ENCODE peak calls at places on chromosomes 6 and 20, in six cellular contexts. B is stimulated activated CD4-positive, alpha-beta T cell treated with anti-CD3 and anti-CD28 coated beads, Interleukin-15, amount 100 ng/mL, for 1 hour; V is amniotic epithelial cell; T is NCI-H460; U is HS-27A; Q is dermis blood vessel endothelial cell. X is an unnamed sample.

GRCh38 chr6:53257533-53257932 is 91.2 kb downstream of the ELOVL5 start:
- DNase-seq in B (no peak), V (no peak), T (no peak), U (no peak), Q (no peak), X (no peak)

GRCh38 chr20:34350095-34350494 is 13.0 kb upstream of the ITCH start:
- DNase-seq in B (no peak), V (peak), T (no peak), U (no peak), Q (no peak), X (no peak)

GRCh38 chr6:75337805-75338204 is 53.2 kb upstream of the TMEM30A start:
- DNase-seq in B (no peak), V (no peak), T (no peak), U (no peak), Q (peak), X (no peak)

GRCh38 chr20:2626853-2627541 is 25.4 kb upstream of the NOP56 start:
- DNase-seq in B (no peak), V (peak), T (peak), U (peak), Q (peak), X (no peak)

GRCh38 chr6:132604635-132605150 is 15.2 kb upstream of the TAAR5 start:
- DNase-seq in B (no peak), V (no peak), T (no peak), U (no peak), Q (no peak), X (no peak)

GRCh38 chr6:633611-634010 is 23.3 kb downstream of the HUS1B start:
- DNase-seq in B (no peak), V (no peak), T (no peak), U (no peak), Q (no peak), X (no peak)

GRCh38 chr6:34986845-34987246 is 97.8 kb downstream of the ANKS1A start:
- DNase-seq in B (peak), V (peak), T (peak), U (peak), Q (peak), X (peak)

GRCh38 chr6:135183532-135184440 is 2.7 kb downstream of the MYB start:
- DNase-seq in B (peak), V (peak), T (peak), U (no peak), Q (peak), X (no peak)

GRCh38 chr20:4063631-4064030 is 48.3 kb upstream of the RNF24 start:
- DNase-seq in B (no peak), V (peak), T (no peak), U (no peak), Q (no peak), X (no peak)

GRCh38 chr6:33490198-33490597 is 35.8 kb downstream of the ZBTB9 start:
- DNase-seq in B (no peak), V (no peak), T (no peak), U (no peak), Q (no peak), X (no peak)

GRCh38 chr20:59604770-59605665 is 678 bp downstream of the PHACTR3 start:
- DNase-seq in B (no peak), V (no peak), T (no peak), U (no peak), Q (no peak), X (no peak)

GRCh38 chr20:57653546-57653900 is 33.3 kb upstream of the ZBP1 start:
- DNase-seq in B (no peak), V (no peak), T (no peak), U (no peak), Q (no peak), X (no peak)

GRCh38 chr6:97282238-97282725 is 734 bp downstream of the MMS22L start:
- DNase-seq in B (no peak), V (peak), T (no peak), U (no peak), Q (peak), X (peak)

GRCh38 chr20:56163806-56164205 is 84.7 kb upstream of the MC3R start:
- DNase-seq in B (no peak), V (no peak), T (no peak), U (no peak), Q (no peak), X (no peak)

GRCh38 chr6:155047523-155047922 is 52.4 kb downstream of the TIAM2 start:
- DNase-seq in B (no peak), V (no peak), T (no peak), U (no peak), Q (no peak), X (no peak)

GRCh38 chr20:31760457-31761240 is 21.6 kb downstream of the TPX2 start:
- DNase-seq in B (no peak), V (peak), T (no peak), U (no peak), Q (no peak), X (no peak)

GRCh38 chr6:19699990-19700389 is 137.2 kb upstream of the ID4 start:
- DNase-seq in B (no peak), V (no peak), T (no peak), U (no peak), Q (no peak), X (no peak)

GRCh38 chr6:14001329-14002012 is 76.7 kb downstream of the RNF182 start:
- DNase-seq in B (no peak), V (peak), T (no peak), U (peak), Q (peak), X (peak)

GRCh38 chr6:144989319-144990099 is 704.4 kb downstream of the UTRN start:
- DNase-seq in B (no peak), V (no peak), T (no peak), U (no peak), Q (peak), X (no peak)

X was measured in H54.